ENCODE peak calls at places on chromosomes 12 and 14, in four cellular contexts. One of them, this sample, is unnamed.
A peak's percentile ranks its signal among the peaks of the same experiment; 100 is the strongest.

GRCh38 chr14:97113339-97113738 is 316.2 kb downstream of the VRK1 start:
- DNase-seq in fibroblast of the conjunctiva: no peak
- DNase-seq in Calu3: no peak
- DNase-seq in NCI-H510A: no peak
- DNase-seq in this sample: no peak

GRCh38 chr14:22218729-22219128 is 370.3 kb downstream of the DAD1 start:
- DNase-seq in fibroblast of the conjunctiva: no peak
- DNase-seq in Calu3: no peak
- DNase-seq in NCI-H510A: no peak
- DNase-seq in this sample: no peak

GRCh38 chr14:70601162-70601561 is 707 bp upstream of the MED6 start:
- DNase-seq in fibroblast of the conjunctiva: no peak
- DNase-seq in Calu3: no peak
- DNase-seq in NCI-H510A: no peak
- DNase-seq in this sample: no peak

GRCh38 chr12:94998322-94998721 is 5.2 kb downstream of the NDUFA12 start:
- DNase-seq in fibroblast of the conjunctiva: no peak
- DNase-seq in Calu3: no peak
- DNase-seq in NCI-H510A: no peak
- DNase-seq in this sample: no peak

GRCh38 chr12:5796171-5797091 is 148.6 kb downstream of the ANO2 start:
- DNase-seq in fibroblast of the conjunctiva: no peak
- DNase-seq in Calu3: peak; percentile 44
- DNase-seq in NCI-H510A: no peak
- DNase-seq in this sample: peak; percentile 69

GRCh38 chr14:22850944-22851790 is 14.8 kb downstream of the MMP14 start:
- DNase-seq in fibroblast of the conjunctiva: peak; percentile 91
- DNase-seq in Calu3: no peak
- DNase-seq in NCI-H510A: no peak
- DNase-seq in this sample: no peak

GRCh38 chr12:19978193-19978592 is 390.1 kb upstream of the PDE3A start:
- DNase-seq in fibroblast of the conjunctiva: peak; percentile 93
- DNase-seq in Calu3: no peak
- DNase-seq in NCI-H510A: no peak
- DNase-seq in this sample: no peak

GRCh38 chr12:121494093-121494787 is 86.6 kb downstream of the KDM2B start:
- DNase-seq in fibroblast of the conjunctiva: peak; percentile 20
- DNase-seq in Calu3: peak; percentile 68
- DNase-seq in NCI-H510A: no peak
- DNase-seq in this sample: peak; percentile 60

GRCh38 chr12:45634273-45634917 is 95.1 kb upstream of the ARID2 start:
- DNase-seq in fibroblast of the conjunctiva: no peak
- DNase-seq in Calu3: no peak
- DNase-seq in NCI-H510A: no peak
- DNase-seq in this sample: no peak

GRCh38 chr14:23605931-23606585 is 27.5 kb upstream of the JPH4 start:
- DNase-seq in fibroblast of the conjunctiva: no peak
- DNase-seq in Calu3: no peak
- DNase-seq in NCI-H510A: no peak
- DNase-seq in this sample: no peak

GRCh38 chr12:80716711-80717469 is at the start of gene MYF5:
- DNase-seq in fibroblast of the conjunctiva: no peak
- DNase-seq in Calu3: no peak
- DNase-seq in NCI-H510A: no peak
- DNase-seq in this sample: no peak

GRCh38 chr12:56928262-56928661 is 5.9 kb downstream of the SDR9C7 start:
- DNase-seq in fibroblast of the conjunctiva: peak; percentile 4
- DNase-seq in Calu3: no peak
- DNase-seq in NCI-H510A: no peak
- DNase-seq in this sample: no peak

GRCh38 chr14:104284636-104285482 is 146.5 kb downstream of the KIF26A start:
- DNase-seq in fibroblast of the conjunctiva: no peak
- DNase-seq in Calu3: no peak
- DNase-seq in NCI-H510A: no peak
- DNase-seq in this sample: no peak

GRCh38 chr12:130337476-130338303 is at the start of gene PIWIL1:
- DNase-seq in fibroblast of the conjunctiva: no peak
- DNase-seq in Calu3: no peak
- DNase-seq in NCI-H510A: no peak
- DNase-seq in this sample: peak; percentile 51

GRCh38 chr12:121060149-121061001 is 21.3 kb upstream of the OASL start:
- DNase-seq in fibroblast of the conjunctiva: peak; percentile 53
- DNase-seq in Calu3: peak; percentile 49
- DNase-seq in NCI-H510A: no peak
- DNase-seq in this sample: no peak

GRCh38 chr12:80849367-80849766 is 88.4 kb downstream of the LIN7A start:
- DNase-seq in fibroblast of the conjunctiva: no peak
- DNase-seq in Calu3: no peak
- DNase-seq in NCI-H510A: no peak
- DNase-seq in this sample: no peak

GRCh38 chr12:108816652-108817335 is 40.6 kb downstream of the SSH1 start:
- DNase-seq in fibroblast of the conjunctiva: no peak
- DNase-seq in Calu3: no peak
- DNase-seq in NCI-H510A: no peak
- DNase-seq in this sample: no peak

GRCh38 chr12:89345830-89346740 is 6.2 kb downstream of the DUSP6 start:
- DNase-seq in fibroblast of the conjunctiva: no peak
- DNase-seq in Calu3: peak; percentile 63
- DNase-seq in NCI-H510A: peak; percentile 76
- DNase-seq in this sample: no peak

GRCh38 chr14:44404021-44404420 is 103.1 kb downstream of the FSCB start:
- DNase-seq in fibroblast of the conjunctiva: no peak
- DNase-seq in Calu3: no peak
- DNase-seq in NCI-H510A: no peak
- DNase-seq in this sample: no peak

GRCh38 chr12:30955214-30955613 is 28.7 kb downstream of the TSPAN11 start:
- DNase-seq in fibroblast of the conjunctiva: no peak
- DNase-seq in Calu3: no peak
- DNase-seq in NCI-H510A: no peak
- DNase-seq in this sample: no peak

GRCh38 chr12:9928607-9929006 is 3.6 kb downstream of the CLEC2A start:
- DNase-seq in fibroblast of the conjunctiva: no peak
- DNase-seq in Calu3: no peak
- DNase-seq in NCI-H510A: no peak
- DNase-seq in this sample: no peak

GRCh38 chr12:107152331-107152730 is 59.0 kb upstream of the CRY1 start:
- DNase-seq in fibroblast of the conjunctiva: no peak
- DNase-seq in Calu3: no peak
- DNase-seq in NCI-H510A: no peak
- DNase-seq in this sample: no peak

GRCh38 chr12:52730793-52731192 is 27.5 kb upstream of the KRT77 start:
- DNase-seq in fibroblast of the conjunctiva: no peak
- DNase-seq in Calu3: no peak
- DNase-seq in NCI-H510A: no peak
- DNase-seq in this sample: no peak

GRCh38 chr12:53324113-53324778 is 2.8 kb upstream of the AAAS start:
- DNase-seq in fibroblast of the conjunctiva: no peak
- DNase-seq in Calu3: no peak
- DNase-seq in NCI-H510A: peak; percentile 5
- DNase-seq in this sample: no peak